ENCODE peak calls at places on chromosomes 13 and 19, in four cellular contexts. F is HepG2, L is GM12878, Q is K562. N is an unnamed sample.

GRCh38 chr19:45568732-45569131 is 15.9 kb downstream of the OPA3 start:
- DNase-seq in F (no peak), Q (no peak), L (no peak), N (no peak)

GRCh38 chr19:44626067-44626624 is 12.8 kb downstream of the IGSF23 start:
- DNase-seq in Q (no peak), F (peak; percentile 89), L (no peak), N (no peak)

GRCh38 chr13:26465954-26466353 is 91.5 kb upstream of the WASF3 start:
- DNase-seq in Q (no peak), F (no peak), L (no peak), N (no peak)

GRCh38 chr13:74661851-74662250 is 527.6 kb upstream of the KLF12 start:
- DNase-seq in F (no peak), Q (no peak), L (no peak), N (no peak)

GRCh38 chr19:58166708-58167280 is 16.1 kb upstream of the ZNF274 start:
- DNase-seq in F (no peak), Q (no peak), L (no peak), N (no peak)

GRCh38 chr19:13887039-13887438 is 10.1 kb downstream of the NANOS3 start:
- DNase-seq in L (no peak), Q (peak; percentile 29), F (no peak), N (no peak)

GRCh38 chr19:7618771-7619510 is 10.4 kb downstream of the XAB2 start:
- DNase-seq in F (no peak), L (no peak), Q (no peak), N (no peak)

GRCh38 chr19:5254944-5255343 is 85.7 kb downstream of the PTPRS start:
- DNase-seq in Q (no peak), L (no peak), F (no peak), N (no peak)

GRCh38 chr13:70353096-70353495 is 244.8 kb upstream of the KLHL1 start:
- DNase-seq in L (no peak), F (no peak), Q (no peak), N (no peak)

GRCh38 chr13:113747291-113747833 is 11.7 kb upstream of the TMEM255B start:
- DNase-seq in L (no peak), F (no peak), Q (no peak), N (no peak)
- TF ChIP-seq TARDBP in L (no peak), F (no peak), Q (no peak), N (no peak)

GRCh38 chr13:113818700-113819295 is 45.1 kb downstream of the GAS6 start:
- DNase-seq in F (no peak), Q (no peak), L (no peak), N (no peak)

GRCh38 chr13:113816248-113816924 is 47.5 kb downstream of the GAS6 start:
- DNase-seq in Q (no peak), L (no peak), F (no peak), N (no peak)

GRCh38 chr13:113817860-113818691 is 45.8 kb downstream of the GAS6 start:
- DNase-seq in F (no peak), L (no peak), Q (no peak), N (no peak)

GRCh38 chr13:113815151-113816058 is 48.5 kb downstream of the GAS6 start:
- DNase-seq in Q (peak; percentile 46), L (peak; percentile 40), F (no peak), N (no peak)

DNA sequence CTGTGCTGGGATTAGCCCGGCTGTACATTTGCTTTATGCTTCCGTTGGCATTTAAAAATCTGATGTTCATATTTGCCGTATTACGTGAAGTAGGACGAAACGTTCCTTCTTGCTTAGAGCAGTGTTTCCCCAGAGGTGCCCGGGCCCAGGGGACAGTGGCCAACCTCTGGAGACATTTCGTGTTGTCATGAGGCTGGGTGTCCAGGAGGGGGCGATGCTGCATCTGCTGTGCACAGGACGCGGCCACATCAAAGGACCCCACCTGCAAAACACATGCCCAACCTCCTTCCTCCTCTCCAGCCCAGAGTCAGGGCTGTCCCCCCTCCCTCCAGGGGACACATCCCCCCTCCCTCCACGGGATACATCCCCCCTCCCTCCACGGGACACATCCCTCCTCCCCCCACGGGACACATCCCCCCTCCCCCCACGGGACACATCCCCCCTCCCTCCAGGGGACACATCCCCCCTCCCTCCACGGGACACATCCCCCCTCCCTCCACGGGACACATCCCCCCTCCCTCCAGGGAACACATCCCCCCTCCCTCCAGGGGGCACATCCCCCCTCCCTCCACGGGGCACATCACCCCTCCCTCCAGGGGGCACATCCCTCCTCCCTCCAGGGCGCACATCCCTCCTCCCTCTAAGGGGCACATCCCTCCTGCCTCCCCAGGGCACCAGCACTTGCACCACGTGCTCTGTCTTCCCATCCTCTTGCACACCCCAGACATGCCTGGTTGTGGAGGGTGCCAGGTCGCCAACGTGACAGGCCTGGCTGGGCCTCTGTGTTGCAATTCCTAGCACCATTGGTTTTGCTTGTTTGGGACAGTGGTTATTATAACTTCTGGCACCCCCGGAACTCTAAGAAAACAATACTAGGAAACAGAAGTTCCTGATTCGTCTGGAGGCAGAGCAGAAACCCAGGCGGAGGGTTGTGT is 46.7 kb downstream of the GAS6 start:
- DNase-seq in F (peak; percentile 76), Q (peak; percentile 57), L (no peak), N (peak; percentile 67)
- TF ChIP-seq TARDBP in F (no peak), Q (no peak), L (no peak), N (no peak)

GRCh38 chr19:10687518-10688288 is 13.5 kb upstream of the QTRT1 start:
- DNase-seq in F (no peak), Q (no peak), L (no peak), N (no peak)

GRCh38 chr19:10686193-10686592 is 15.0 kb upstream of the QTRT1 start:
- DNase-seq in L (no peak), Q (no peak), F (no peak), N (no peak)

GRCh38 chr19:10688545-10689280 is 12.5 kb upstream of the QTRT1 start:
- DNase-seq in F (no peak), L (no peak), Q (no peak), N (no peak)

GRCh38 chr19:10685210-10685609 is 16.0 kb upstream of the QTRT1 start:
- DNase-seq in Q (no peak), F (no peak), L (no peak), N (no peak)

DNA sequence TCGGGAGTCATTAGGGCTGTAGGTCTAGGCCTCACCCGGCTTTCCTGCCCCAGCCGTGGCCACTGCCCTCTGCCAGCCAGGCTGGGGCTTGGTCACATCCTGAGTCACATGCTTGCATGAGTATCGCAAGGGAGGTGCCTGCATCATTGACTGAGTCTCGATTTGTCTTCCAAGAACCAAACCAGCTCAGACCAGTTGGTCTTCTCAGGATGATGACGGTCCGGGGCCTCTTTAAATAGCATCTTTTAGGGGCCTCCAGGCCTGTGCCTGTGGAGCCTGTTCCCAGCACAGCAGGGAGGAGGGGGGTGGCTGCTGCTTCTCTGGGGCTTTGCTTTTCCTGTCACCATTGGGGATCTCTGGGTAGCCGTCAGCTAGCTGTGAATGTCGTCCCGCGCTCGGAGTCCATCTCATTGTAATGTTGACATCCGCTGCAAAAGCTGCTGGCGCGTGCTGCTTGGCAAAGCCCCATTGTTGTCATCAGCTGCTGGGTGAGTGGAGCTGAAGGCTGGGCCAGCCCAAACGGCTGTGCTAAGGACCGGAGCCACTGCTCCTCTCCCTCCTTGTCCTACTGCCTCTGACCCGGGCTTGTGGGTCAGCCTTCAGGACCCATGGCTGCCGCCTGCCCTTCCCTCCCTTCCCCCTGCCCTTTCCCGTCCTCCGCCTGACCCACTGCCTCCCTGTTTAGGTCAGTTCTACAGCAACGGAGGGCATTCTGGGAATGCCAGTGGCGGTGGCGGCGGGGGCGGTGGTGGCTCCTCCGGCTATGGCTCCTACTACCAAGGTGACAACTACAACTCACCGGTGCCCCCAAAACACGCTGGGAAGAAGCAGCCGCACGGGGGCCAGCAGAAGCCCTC is 14.3 kb upstream of the QTRT1 start:
- DNase-seq in L (no peak), Q (no peak), F (no peak), N (no peak)
- TF ChIP-seq TARDBP in L (no peak), Q (no peak), F (no peak), N (no peak)

DNA sequence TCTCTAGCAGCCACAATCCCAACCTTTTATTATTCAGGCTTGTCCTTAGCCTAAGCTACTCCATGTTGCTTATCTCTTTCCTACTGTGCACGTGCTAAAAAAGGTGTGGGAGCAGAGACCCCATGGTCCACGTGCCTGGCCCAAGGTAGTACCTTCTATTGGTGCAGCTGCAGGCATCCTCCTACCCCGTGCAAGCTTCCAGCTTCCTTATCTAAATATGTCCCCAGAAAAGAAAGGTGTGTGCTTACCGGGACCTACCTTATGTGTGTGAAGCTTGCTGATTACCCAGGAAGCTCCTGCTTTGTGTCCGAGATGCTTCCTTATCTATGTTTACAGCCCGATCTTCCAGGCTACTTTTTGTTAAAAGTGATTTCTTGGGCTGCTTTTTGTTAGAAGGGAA is 2382.4 kb downstream of the PCDH9 start:
- DNase-seq in F (no peak), L (no peak), Q (no peak), N (no peak)
- TF ChIP-seq TARDBP in F (no peak), L (no peak), Q (no peak), N (no peak)

DNA sequence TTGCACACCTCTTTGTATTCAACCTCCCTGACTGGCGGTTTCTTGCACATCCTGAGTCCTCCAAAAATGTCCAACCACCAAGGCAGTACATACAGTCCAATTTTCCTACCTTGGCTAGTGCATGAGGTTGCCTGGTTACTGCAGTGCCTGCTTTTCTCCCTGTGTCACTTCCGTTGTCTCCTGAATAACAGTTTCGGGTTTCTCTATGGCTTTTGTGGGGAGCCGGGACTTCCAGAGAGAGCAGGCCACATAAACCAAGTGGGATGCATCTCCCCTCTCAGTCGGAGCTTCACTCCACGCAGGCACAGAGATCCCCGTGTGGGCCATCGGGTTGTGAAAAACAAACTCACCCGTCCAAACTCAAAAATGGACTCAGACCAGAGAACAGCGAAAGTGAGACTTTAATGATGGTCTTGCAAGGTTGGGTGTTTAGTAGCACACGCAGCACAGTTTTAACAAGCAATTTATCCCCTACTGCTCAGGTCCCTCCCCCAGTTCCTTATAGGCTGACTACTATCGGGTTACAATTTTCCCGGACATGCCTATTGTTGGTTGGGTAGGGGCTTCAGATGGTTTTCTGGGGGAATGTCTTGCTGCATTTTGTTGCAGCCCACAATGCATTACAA is 173.1 kb downstream of the POU4F1 start:
- DNase-seq in L (no peak), F (no peak), Q (no peak), N (peak; percentile 58)
- TF ChIP-seq TARDBP in L (no peak), F (no peak), Q (no peak), N (no peak)

GRCh38 chr19:8638078-8638619 is 7.7 kb downstream of the NFILZ start:
- DNase-seq in F (peak; percentile 71), L (no peak), Q (no peak), N (no peak)
- TF ChIP-seq TARDBP in F (no peak), L (no peak), Q (no peak), N (no peak)

GRCh38 chr13:113936566-113936965 is 37.3 kb downstream of the C13orf46 start:
- DNase-seq in Q (no peak), F (no peak), L (no peak), N (no peak)

GRCh38 chr13:113938246-113938645 is 35.6 kb downstream of the C13orf46 start:
- DNase-seq in Q (no peak), F (no peak), L (no peak), N (no peak)

GRCh38 chr13:113937497-113938140 is 36.3 kb downstream of the C13orf46 start:
- DNase-seq in F (no peak), Q (no peak), L (no peak), N (no peak)

GRCh38 chr13:113936166-113936565 is 37.7 kb downstream of the C13orf46 start:
- DNase-seq in Q (no peak), F (no peak), L (no peak), N (no peak)

GRCh38 chr13:113937073-113937472 is 36.8 kb downstream of the C13orf46 start:
- DNase-seq in F (no peak), L (no peak), Q (no peak), N (no peak)
- TF ChIP-seq TARDBP in F (no peak), L (no peak), Q (no peak), N (no peak)